ENCODE peak calls at places on chromosome 6, in nine cellular contexts. One of them, this sample, is unnamed.
A peak's percentile ranks its signal among the peaks of the same experiment; 100 is the strongest.

GRCh38 chr6:81996414-81996813 is 243.9 kb upstream of the TENT5A start:
- DNase-seq in astrocyte: peak; percentile 92
- DNase-seq in psoas muscle: no peak
- DNase-seq in cardiac muscle cell: peak; percentile 63
- DNase-seq in breast epithelium: no peak
- DNase-seq in PC-3: peak; percentile 74
- DNase-seq in IMR-90: peak; percentile 85
- DNase-seq in neural progenitor cell: no peak
- DNase-seq in ovary: no peak
- DNase-seq in this sample: peak; percentile 39

GRCh38 chr6:159169193-159169555 is at the start of gene FNDC1:
- DNase-seq in astrocyte: no peak
- DNase-seq in psoas muscle: peak; percentile 59
- DNase-seq in cardiac muscle cell: no peak
- DNase-seq in breast epithelium: no peak
- DNase-seq in PC-3: no peak
- DNase-seq in IMR-90: no peak
- DNase-seq in neural progenitor cell: peak; percentile 84
- DNase-seq in ovary: peak; percentile 52
- DNase-seq in this sample: peak; percentile 21

GRCh38 chr6:151370509-151371078 is 20.8 kb downstream of the ZBTB2 start:
- DNase-seq in astrocyte: peak; percentile 42
- DNase-seq in psoas muscle: no peak
- DNase-seq in cardiac muscle cell: peak; percentile 33
- DNase-seq in breast epithelium: no peak
- DNase-seq in PC-3: peak; percentile 11
- DNase-seq in IMR-90: peak; percentile 48
- DNase-seq in neural progenitor cell: peak; percentile 15
- DNase-seq in ovary: no peak
- DNase-seq in this sample: no peak

GRCh38 chr6:40629463-40629862 is 42.3 kb upstream of the LRFN2 start:
- DNase-seq in astrocyte: no peak
- DNase-seq in psoas muscle: no peak
- DNase-seq in cardiac muscle cell: no peak
- DNase-seq in breast epithelium: no peak
- DNase-seq in PC-3: no peak
- DNase-seq in IMR-90: no peak
- DNase-seq in neural progenitor cell: no peak
- DNase-seq in ovary: no peak
- DNase-seq in this sample: no peak

GRCh38 chr6:136163260-136163659 is 86.9 kb downstream of the MTFR2 start:
- DNase-seq in astrocyte: no peak
- DNase-seq in psoas muscle: no peak
- DNase-seq in cardiac muscle cell: no peak
- DNase-seq in breast epithelium: no peak
- DNase-seq in PC-3: no peak
- DNase-seq in IMR-90: no peak
- DNase-seq in neural progenitor cell: no peak
- DNase-seq in ovary: no peak
- DNase-seq in this sample: no peak

GRCh38 chr6:140077712-140078551 is 703.5 kb upstream of the CITED2 start:
- DNase-seq in astrocyte: peak; percentile 19
- DNase-seq in psoas muscle: no peak
- DNase-seq in cardiac muscle cell: no peak
- DNase-seq in breast epithelium: no peak
- DNase-seq in PC-3: no peak
- DNase-seq in IMR-90: peak; percentile 54
- DNase-seq in neural progenitor cell: no peak
- DNase-seq in ovary: no peak
- DNase-seq in this sample: no peak

GRCh38 chr6:28393912-28394662 is 5.5 kb downstream of the ZSCAN12 start:
- DNase-seq in astrocyte: no peak
- DNase-seq in psoas muscle: no peak
- DNase-seq in cardiac muscle cell: peak; percentile 19
- DNase-seq in breast epithelium: no peak
- DNase-seq in PC-3: peak; percentile 64
- DNase-seq in IMR-90: peak; percentile 2
- DNase-seq in neural progenitor cell: peak; percentile 14
- DNase-seq in ovary: no peak
- DNase-seq in this sample: no peak

GRCh38 chr6:48951917-48952316 is 511.1 kb downstream of the MMUT start:
- DNase-seq in astrocyte: no peak
- DNase-seq in psoas muscle: no peak
- DNase-seq in cardiac muscle cell: no peak
- DNase-seq in breast epithelium: no peak
- DNase-seq in PC-3: no peak
- DNase-seq in IMR-90: no peak
- DNase-seq in neural progenitor cell: no peak
- DNase-seq in ovary: no peak
- DNase-seq in this sample: no peak

GRCh38 chr6:28258877-28259777 is at the start of gene NKAPL:
- DNase-seq in astrocyte: peak; percentile 51
- DNase-seq in psoas muscle: peak; percentile 89
- DNase-seq in cardiac muscle cell: peak; percentile 93
- DNase-seq in breast epithelium: no peak
- DNase-seq in PC-3: no peak
- DNase-seq in IMR-90: peak; percentile 46
- DNase-seq in neural progenitor cell: no peak
- DNase-seq in ovary: peak; percentile 87
- DNase-seq in this sample: no peak

GRCh38 chr6:129817821-129818220 is 43.3 kb downstream of the TMEM244 start:
- DNase-seq in astrocyte: no peak
- DNase-seq in psoas muscle: no peak
- DNase-seq in cardiac muscle cell: no peak
- DNase-seq in breast epithelium: no peak
- DNase-seq in PC-3: no peak
- DNase-seq in IMR-90: no peak
- DNase-seq in neural progenitor cell: no peak
- DNase-seq in ovary: no peak
- DNase-seq in this sample: no peak

GRCh38 chr6:54245265-54245664 is 63.0 kb upstream of the TINAG start:
- DNase-seq in astrocyte: no peak
- DNase-seq in psoas muscle: no peak
- DNase-seq in cardiac muscle cell: no peak
- DNase-seq in breast epithelium: no peak
- DNase-seq in PC-3: no peak
- DNase-seq in IMR-90: no peak
- DNase-seq in neural progenitor cell: no peak
- DNase-seq in ovary: no peak
- DNase-seq in this sample: no peak

GRCh38 chr6:41021832-41022231 is 17.2 kb downstream of the UNC5CL start:
- DNase-seq in astrocyte: peak; percentile 66
- DNase-seq in psoas muscle: no peak
- DNase-seq in cardiac muscle cell: peak; percentile 40
- DNase-seq in breast epithelium: no peak
- DNase-seq in PC-3: peak; percentile 52
- DNase-seq in IMR-90: peak; percentile 46
- DNase-seq in neural progenitor cell: peak; percentile 24
- DNase-seq in ovary: peak; percentile 45
- DNase-seq in this sample: no peak

GRCh38 chr6:151647871-151648639 is 154.2 kb downstream of the CCDC170 start:
- DNase-seq in astrocyte: no peak
- DNase-seq in psoas muscle: no peak
- DNase-seq in cardiac muscle cell: peak; percentile 6
- DNase-seq in breast epithelium: no peak
- DNase-seq in PC-3: peak; percentile 44
- DNase-seq in IMR-90: no peak
- DNase-seq in neural progenitor cell: peak; percentile 75
- DNase-seq in ovary: no peak
- DNase-seq in this sample: no peak

GRCh38 chr6:150068173-150068785 is 642 bp downstream of the ULBP3 start:
- DNase-seq in astrocyte: no peak
- DNase-seq in psoas muscle: no peak
- DNase-seq in cardiac muscle cell: no peak
- DNase-seq in breast epithelium: no peak
- DNase-seq in PC-3: no peak
- DNase-seq in IMR-90: no peak
- DNase-seq in neural progenitor cell: no peak
- DNase-seq in ovary: no peak
- DNase-seq in this sample: no peak

GRCh38 chr6:110334425-110335158 is 23.6 kb downstream of the METTL24 start:
- DNase-seq in astrocyte: peak; percentile 34
- DNase-seq in psoas muscle: no peak
- DNase-seq in cardiac muscle cell: no peak
- DNase-seq in breast epithelium: no peak
- DNase-seq in PC-3: no peak
- DNase-seq in IMR-90: no peak
- DNase-seq in neural progenitor cell: no peak
- DNase-seq in ovary: no peak
- DNase-seq in this sample: no peak

GRCh38 chr6:85252085-85252484 is 197.8 kb upstream of the NT5E start:
- DNase-seq in astrocyte: no peak
- DNase-seq in psoas muscle: no peak
- DNase-seq in cardiac muscle cell: no peak
- DNase-seq in breast epithelium: no peak
- DNase-seq in PC-3: no peak
- DNase-seq in IMR-90: no peak
- DNase-seq in neural progenitor cell: no peak
- DNase-seq in ovary: no peak
- DNase-seq in this sample: no peak
- TF ChIP-seq CTCF in astrocyte: no peak
- TF ChIP-seq CTCF in psoas muscle: no peak
- TF ChIP-seq CTCF in cardiac muscle cell: no peak
- TF ChIP-seq CTCF in breast epithelium: no peak
- TF ChIP-seq CTCF in PC-3: no peak
- TF ChIP-seq CTCF in IMR-90: no peak
- TF ChIP-seq CTCF in neural progenitor cell: no peak
- TF ChIP-seq CTCF in ovary: no peak
- TF ChIP-seq CTCF in this sample: no peak

GRCh38 chr6:38686270-38687042 is 16.5 kb downstream of the GLO1 start:
- DNase-seq in astrocyte: no peak
- DNase-seq in psoas muscle: no peak
- DNase-seq in cardiac muscle cell: no peak
- DNase-seq in breast epithelium: no peak
- DNase-seq in PC-3: no peak
- DNase-seq in IMR-90: peak; percentile 20
- DNase-seq in neural progenitor cell: no peak
- DNase-seq in ovary: no peak
- DNase-seq in this sample: no peak
- H3K27ac ChIP-seq in astrocyte: no peak overlapping the region
- H3K27ac ChIP-seq in psoas muscle: no peak overlapping the region
- H3K27ac ChIP-seq in cardiac muscle cell: no peak overlapping the region
- H3K27ac ChIP-seq in breast epithelium: no peak overlapping the region
- H3K27ac ChIP-seq in PC-3: no peak overlapping the region
- H3K27ac ChIP-seq in IMR-90: no peak overlapping the region
- H3K27ac ChIP-seq in neural progenitor cell: no peak overlapping the region
- H3K27ac ChIP-seq in ovary: no peak overlapping the region
- H3K27ac ChIP-seq in this sample: no peak overlapping the region

DNA sequence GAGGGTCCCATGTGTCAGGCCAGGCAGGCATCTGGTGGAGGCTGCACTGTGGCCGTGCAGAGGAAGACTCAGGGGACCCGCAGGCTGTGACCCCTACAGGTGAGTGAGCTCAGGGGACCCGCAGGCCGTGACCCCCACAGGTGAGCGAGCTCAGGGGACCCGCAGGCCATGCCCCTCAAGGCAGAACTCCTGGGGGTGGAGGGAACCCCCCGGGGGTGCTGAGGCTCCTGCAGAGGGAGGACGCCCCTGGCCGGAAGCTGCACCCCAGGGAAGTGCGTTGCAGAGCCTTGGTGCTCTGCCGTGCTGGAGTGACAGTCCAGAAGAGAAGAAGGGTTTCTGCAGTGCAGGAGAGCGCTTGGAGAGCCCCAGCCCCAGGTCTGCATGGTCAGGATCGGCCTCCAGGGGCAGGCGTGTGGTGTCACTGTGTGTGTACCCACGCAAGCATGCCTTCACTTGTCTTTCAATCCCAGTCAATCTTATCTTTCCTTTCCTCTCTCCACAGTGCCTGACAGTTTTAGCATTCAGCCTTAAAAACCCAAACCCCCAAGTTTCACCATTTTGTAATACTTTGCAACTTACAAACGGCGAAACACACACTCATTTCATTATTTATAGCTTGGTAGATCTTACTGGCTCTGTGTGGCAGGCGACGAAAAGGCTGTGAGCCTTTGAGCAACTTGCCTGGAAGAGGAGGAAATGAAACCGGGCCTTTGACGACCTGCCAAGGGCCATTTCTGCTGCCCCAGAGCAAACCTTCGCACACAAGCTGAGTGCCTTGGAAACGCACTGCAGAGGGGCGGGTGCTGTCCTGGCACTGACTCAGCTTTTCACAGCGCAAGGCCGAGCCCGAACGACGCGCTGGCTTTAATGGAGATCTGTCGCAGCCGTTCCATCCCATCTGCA is 101.4 kb upstream of the AGPAT4 start:
- DNase-seq in astrocyte: peak; percentile 52
- DNase-seq in psoas muscle: peak; percentile 61
- DNase-seq in cardiac muscle cell: peak; percentile 72
- DNase-seq in breast epithelium: peak; percentile 65
- DNase-seq in PC-3: peak; percentile 48
- DNase-seq in IMR-90: no peak
- DNase-seq in neural progenitor cell: peak; percentile 41
- DNase-seq in ovary: peak; percentile 45
- DNase-seq in this sample: peak; percentile 45
- TF ChIP-seq CTCF in astrocyte: peak; percentile 25
- TF ChIP-seq CTCF in psoas muscle: peak; percentile 8
- TF ChIP-seq CTCF in cardiac muscle cell: peak; percentile 28
- TF ChIP-seq CTCF in breast epithelium: no peak
- TF ChIP-seq CTCF in PC-3: peak; percentile 44
- TF ChIP-seq CTCF in IMR-90: peak; percentile 7
- TF ChIP-seq CTCF in neural progenitor cell: peak; percentile 37
- TF ChIP-seq CTCF in ovary: no peak
- TF ChIP-seq CTCF in this sample: peak; percentile 44

GRCh38 chr6:153944197-153944596 is 94.8 kb upstream of the OPRM1 start:
- DNase-seq in astrocyte: no peak
- DNase-seq in psoas muscle: no peak
- DNase-seq in cardiac muscle cell: no peak
- DNase-seq in breast epithelium: no peak
- DNase-seq in PC-3: no peak
- DNase-seq in IMR-90: no peak
- DNase-seq in neural progenitor cell: no peak
- DNase-seq in ovary: no peak
- DNase-seq in this sample: no peak

GRCh38 chr6:153942361-153942760 is 96.7 kb upstream of the OPRM1 start:
- DNase-seq in astrocyte: no peak
- DNase-seq in psoas muscle: no peak
- DNase-seq in cardiac muscle cell: no peak
- DNase-seq in breast epithelium: no peak
- DNase-seq in PC-3: no peak
- DNase-seq in IMR-90: no peak
- DNase-seq in neural progenitor cell: no peak
- DNase-seq in ovary: no peak
- DNase-seq in this sample: no peak

GRCh38 chr6:153938876-153939275 is 100.2 kb upstream of the OPRM1 start:
- DNase-seq in astrocyte: no peak
- DNase-seq in psoas muscle: no peak
- DNase-seq in cardiac muscle cell: no peak
- DNase-seq in breast epithelium: no peak
- DNase-seq in PC-3: no peak
- DNase-seq in IMR-90: no peak
- DNase-seq in neural progenitor cell: no peak
- DNase-seq in ovary: no peak
- DNase-seq in this sample: no peak

GRCh38 chr6:153941768-153942167 is 97.3 kb upstream of the OPRM1 start:
- DNase-seq in astrocyte: no peak
- DNase-seq in psoas muscle: no peak
- DNase-seq in cardiac muscle cell: no peak
- DNase-seq in breast epithelium: no peak
- DNase-seq in PC-3: no peak
- DNase-seq in IMR-90: no peak
- DNase-seq in neural progenitor cell: no peak
- DNase-seq in ovary: no peak
- DNase-seq in this sample: no peak
- H3K27ac ChIP-seq in astrocyte: no peak overlapping the region
- H3K27ac ChIP-seq in psoas muscle: no peak overlapping the region
- H3K27ac ChIP-seq in cardiac muscle cell: no peak overlapping the region
- H3K27ac ChIP-seq in breast epithelium: no peak overlapping the region
- H3K27ac ChIP-seq in PC-3: no peak overlapping the region
- H3K27ac ChIP-seq in IMR-90: no peak overlapping the region
- H3K27ac ChIP-seq in neural progenitor cell: no peak overlapping the region
- H3K27ac ChIP-seq in ovary: no peak overlapping the region
- H3K27ac ChIP-seq in this sample: no peak overlapping the region

This sample was measured in RWPE1.